ENCODE peak calls at places on chromosomes 16 and 17, in six cellular contexts. X is non-pigmented ciliary epithelial cell; D is nephron progenitor cell; P is HS-27A; J is pancreas; A is activated T-helper 9 cell treated with anti-CD3 and anti-CD28 coated beads, Interleukin-2, amount 50 U/mL, for 16 hours. W is an unnamed sample.

GRCh38 chr17:46033392-46033791 is 34.3 kb downstream of the STH start:
- DNase-seq in A (no peak), P (no peak), X (no peak), D (no peak), J (no peak), W (no peak)

GRCh38 chr16:64989050-64989449 is 132.8 kb downstream of the CDH11 start:
- DNase-seq in P (no peak), J (no peak), A (no peak), D (no peak), X (no peak), W (no peak)

GRCh38 chr17:77638229-77638628 is 320.3 kb upstream of the TNRC6C start:
- DNase-seq in D (no peak), A (no peak), P (no peak), X (no peak), J (no peak), W (no peak)

GRCh38 chr17:77555741-77556291 is 402.7 kb upstream of the TNRC6C start:
- DNase-seq in D (no peak), P (no peak), A (no peak), J (peak), X (no peak), W (no peak)

GRCh38 chr17:2755941-2756724 is 6.7 kb upstream of the CCDC92B start:
- DNase-seq in X (no peak), P (no peak), D (peak), A (no peak), J (peak), W (no peak)

GRCh38 chr17:38702166-38702899 is 2.7 kb upstream of the MLLT6 start:
- DNase-seq in D (peak), X (peak), P (no peak), A (peak), J (peak), W (peak)

GRCh38 chr17:77376795-77377751 is 236.3 kb downstream of the SEC14L1 start:
- DNase-seq in J (peak), P (no peak), D (no peak), X (no peak), A (no peak), W (no peak)

GRCh38 chr17:45310380-45311324 is 6.2 kb downstream of the MAP3K14 start:
- DNase-seq in D (no peak), A (no peak), X (no peak), J (no peak), P (no peak), W (no peak)

GRCh38 chr16:58652741-58653140 is 23.1 kb upstream of the CNOT1 start:
- DNase-seq in J (no peak), X (no peak), A (no peak), P (no peak), D (peak), W (no peak)

GRCh38 chr16:9333515-9333914 is 242.1 kb downstream of the HAPSTR1 start:
- DNase-seq in A (no peak), J (no peak), X (no peak), D (no peak), P (no peak), W (no peak)

GRCh38 chr17:57135748-57136342 is 50.8 kb downstream of the AKAP1 start:
- DNase-seq in X (no peak), D (no peak), J (no peak), P (no peak), A (no peak), W (no peak)

GRCh38 chr16:22092143-22092933 is at the start of gene VWA3A:
- DNase-seq in J (no peak), X (no peak), A (no peak), P (no peak), D (peak), W (no peak)

GRCh38 chr17:42002792-42003301 is 14.4 kb downstream of the DNAJC7 start:
- DNase-seq in X (peak), D (no peak), A (no peak), P (no peak), J (no peak), W (no peak)

GRCh38 chr16:29158031-29158430 is 173.2 kb downstream of the LAT start:
- DNase-seq in J (no peak), A (no peak), X (no peak), D (no peak), P (no peak), W (no peak)

GRCh38 chr17:64016248-64016784 is 4.1 kb downstream of the ICAM2 start:
- DNase-seq in J (no peak), A (no peak), P (no peak), D (no peak), X (no peak), W (no peak)

GRCh38 chr17:80774146-80774545 is 217.5 kb upstream of the CHMP6 start:
- DNase-seq in J (no peak), A (no peak), P (no peak), D (no peak), X (no peak), W (no peak)

GRCh38 chr17:79646721-79647455 is 36.0 kb upstream of the RBFOX3 start:
- DNase-seq in P (no peak), X (no peak), J (no peak), A (no peak), D (no peak), W (no peak)

GRCh38 chr16:79049040-79049439 is 551.5 kb downstream of the MAF start:
- DNase-seq in D (no peak), J (no peak), X (no peak), A (no peak), P (no peak), W (no peak)

GRCh38 chr17:74373838-74374606 is 6.7 kb downstream of the GPR142 start:
- DNase-seq in D (no peak), J (no peak), P (no peak), X (no peak), A (no peak), W (no peak)

GRCh38 chr17:72176516-72176851 is 55.7 kb downstream of the SOX9 start:
- DNase-seq in X (no peak), D (no peak), P (no peak), A (no peak), J (no peak), W (no peak)

GRCh38 chr16:12791340-12791739 is 12.3 kb downstream of the CPPED1 start:
- DNase-seq in X (no peak), J (no peak), D (no peak), A (no peak), P (no peak), W (no peak)

GRCh38 chr17:76887809-76888208 is 19.6 kb downstream of the MGAT5B start:
- DNase-seq in P (no peak), D (no peak), X (no peak), J (no peak), A (no peak), W (no peak)

GRCh38 chr17:41178341-41178740 is 320 bp upstream of the KRTAP4-2 start:
- DNase-seq in X (no peak), A (no peak), D (no peak), P (no peak), J (no peak), W (no peak)

GRCh38 chr16:72972878-72973571 is 74.9 kb downstream of the ZFHX3 start:
- DNase-seq in P (no peak), X (no peak), A (no peak), D (no peak), J (no peak), W (no peak)

GRCh38 chr17:17742133-17742621 is 60.9 kb downstream of the RAI1 start:
- DNase-seq in D (no peak), X (no peak), J (no peak), P (no peak), A (no peak), W (no peak)

GRCh38 chr17:32822996-32823395 is 53.9 kb downstream of the MYO1D start:
- DNase-seq in D (no peak), J (no peak), X (no peak), P (no peak), A (no peak), W (no peak)

GRCh38 chr16:71929048-71929447 is 33.7 kb downstream of the IST1 start:
- DNase-seq in A (no peak), P (no peak), J (no peak), D (no peak), X (peak), W (no peak)

GRCh38 chr16:1691956-1692355 is 13.9 kb downstream of the JPT2 start:
- DNase-seq in X (peak), D (no peak), P (no peak), A (no peak), J (no peak), W (no peak)

GRCh38 chr17:55825213-55825612 is 74.4 kb downstream of the PCTP start:
- DNase-seq in X (no peak), P (no peak), A (no peak), D (no peak), J (no peak), W (no peak)

GRCh38 chr17:37506678-37507077 is 17.0 kb downstream of the DUSP14 start:
- DNase-seq in A (no peak), P (no peak), D (peak), X (no peak), J (no peak), W (no peak)

GRCh38 chr16:88365244-88365865 is 17.4 kb upstream of the ZNF469 start:
- DNase-seq in X (no peak), J (peak), A (no peak), D (no peak), P (no peak), W (no peak)

GRCh38 chr17:57211010-57211411 is 45.3 kb upstream of the MSI2 start:
- DNase-seq in J (no peak), A (no peak), P (no peak), D (no peak), X (no peak), W (no peak)

GRCh38 chr17:66493283-66494019 is 191.0 kb downstream of the PRKCA start:
- DNase-seq in P (no peak), A (no peak), J (no peak), X (no peak), D (no peak), W (no peak)

GRCh38 chr17:63096426-63096825 is 130.4 kb downstream of the TANC2 start:
- DNase-seq in J (no peak), A (no peak), P (no peak), D (no peak), X (no peak), W (no peak)

GRCh38 chr17:32136856-32137255 is 5.4 kb upstream of the RHOT1 start:
- DNase-seq in P (no peak), J (no peak), X (no peak), A (no peak), D (no peak), W (no peak)